ENCODE peak calls at places on chromosomes 1 and 21, in six cellular contexts. W is transverse colon, X is uterus, G is esophagus squamous epithelium, Q is right lobe of liver, U is prostate gland. A is an unnamed sample.

GRCh38 chr1:77776007-77776725 is 3.3 kb upstream of the MIGA1 start:
- DNase-seq in Q (no peak), W (no peak), G (no peak), U (no peak), X (no peak), A (no peak)

GRCh38 chr21:45074048-45074817 is at the start of gene ADARB1:
- DNase-seq in U (peak), W (peak), Q (peak), X (peak), G (no peak), A (peak)

GRCh38 chr1:95742591-95743089 is 508.6 kb downstream of the RWDD3 start:
- DNase-seq in X (no peak), G (no peak), W (no peak), U (no peak), Q (no peak), A (no peak)

GRCh38 chr21:37220981-37221664 is 46.0 kb downstream of the VPS26C start:
- DNase-seq in X (peak), Q (peak), U (peak), W (peak), G (peak), A (peak)

GRCh38 chr1:216331211-216331610 is 92.0 kb downstream of the USH2A start:
- DNase-seq in W (no peak), X (no peak), G (no peak), Q (no peak), U (no peak), A (no peak)

GRCh38 chr1:8985915-8986813 is 40.1 kb downstream of the SLC2A7 start:
- DNase-seq in Q (peak), U (peak), X (peak), W (peak), G (no peak), A (peak)

GRCh38 chr1:53737648-53738204 is 1.2 kb downstream of the GLIS1 start:
- DNase-seq in Q (no peak), X (no peak), U (no peak), G (no peak), W (no peak), A (no peak)

GRCh38 chr1:209688746-209689234 is 13.6 kb downstream of the G0S2 start:
- DNase-seq in X (no peak), G (no peak), Q (no peak), U (no peak), W (no peak), A (no peak)

GRCh38 chr1:202642619-202643291 is 67.5 kb downstream of the SYT2 start:
- DNase-seq in W (no peak), U (no peak), G (no peak), X (no peak), Q (no peak), A (no peak)

GRCh38 chr21:27564684-27565280 is 597.9 kb upstream of the ADAMTS5 start:
- DNase-seq in U (peak), Q (peak), W (peak), G (no peak), X (peak), A (peak)

GRCh38 chr1:153534226-153534932 is 1.4 kb downstream of the S100A6 start:
- DNase-seq in Q (no peak), G (no peak), U (no peak), W (no peak), X (peak), A (no peak)

GRCh38 chr1:9084883-9085282 is 15.4 kb upstream of the SLC2A5 start:
- DNase-seq in G (no peak), U (peak), Q (no peak), W (no peak), X (no peak), A (no peak)

DNA sequence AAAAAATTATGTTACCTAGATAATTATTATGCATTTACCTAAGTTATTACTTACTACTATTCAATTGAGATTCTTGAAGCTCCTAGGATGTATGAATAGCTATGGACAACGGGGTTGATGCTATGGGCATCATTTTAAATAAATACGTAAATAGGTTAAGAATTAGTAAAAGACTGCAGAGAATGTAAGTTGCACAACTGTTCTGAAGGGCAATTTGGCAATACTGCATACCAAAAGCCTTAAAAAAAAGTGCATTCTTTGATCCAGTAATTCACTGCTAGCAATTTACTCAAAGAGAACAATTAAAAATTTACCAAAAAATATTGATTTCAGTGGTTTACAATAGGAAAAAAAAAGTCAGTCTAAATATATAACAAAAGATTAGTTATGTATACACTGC is 3.5 kb downstream of the ARPC5 start:
- DNase-seq in G (no peak), W (no peak), X (no peak), Q (no peak), U (no peak), A (no peak)
- H3K4me3 ChIP-seq in G (peak), W (peak), X (peak), Q (no peak), U (no peak), A (peak)

GRCh38 chr1:19310720-19311502 is 1.0 kb downstream of the AKR7A2 start:
- DNase-seq in X (no peak), Q (peak), U (no peak), W (peak), G (no peak), A (no peak)
- H3K27ac ChIP-seq in X (peak), Q (no peak), U (no peak), W (peak), G (peak), A (peak)

GRCh38 chr1:145977016-145977415 is 12.5 kb downstream of the POLR3GL start:
- DNase-seq in U (no peak), Q (no peak), G (no peak), W (no peak), X (no peak), A (peak)

GRCh38 chr1:145978477-145978859 is 14.0 kb downstream of the POLR3GL start:
- DNase-seq in Q (no peak), X (no peak), G (no peak), U (no peak), W (no peak), A (no peak)

GRCh38 chr1:145977486-145978476 is 13.3 kb downstream of the POLR3GL start:
- DNase-seq in U (peak), G (no peak), W (peak), Q (peak), X (peak), A (peak)

GRCh38 chr1:145979746-145980435 is 15.4 kb downstream of the POLR3GL start:
- DNase-seq in Q (no peak), X (no peak), U (no peak), G (no peak), W (peak), A (no peak)

DNA sequence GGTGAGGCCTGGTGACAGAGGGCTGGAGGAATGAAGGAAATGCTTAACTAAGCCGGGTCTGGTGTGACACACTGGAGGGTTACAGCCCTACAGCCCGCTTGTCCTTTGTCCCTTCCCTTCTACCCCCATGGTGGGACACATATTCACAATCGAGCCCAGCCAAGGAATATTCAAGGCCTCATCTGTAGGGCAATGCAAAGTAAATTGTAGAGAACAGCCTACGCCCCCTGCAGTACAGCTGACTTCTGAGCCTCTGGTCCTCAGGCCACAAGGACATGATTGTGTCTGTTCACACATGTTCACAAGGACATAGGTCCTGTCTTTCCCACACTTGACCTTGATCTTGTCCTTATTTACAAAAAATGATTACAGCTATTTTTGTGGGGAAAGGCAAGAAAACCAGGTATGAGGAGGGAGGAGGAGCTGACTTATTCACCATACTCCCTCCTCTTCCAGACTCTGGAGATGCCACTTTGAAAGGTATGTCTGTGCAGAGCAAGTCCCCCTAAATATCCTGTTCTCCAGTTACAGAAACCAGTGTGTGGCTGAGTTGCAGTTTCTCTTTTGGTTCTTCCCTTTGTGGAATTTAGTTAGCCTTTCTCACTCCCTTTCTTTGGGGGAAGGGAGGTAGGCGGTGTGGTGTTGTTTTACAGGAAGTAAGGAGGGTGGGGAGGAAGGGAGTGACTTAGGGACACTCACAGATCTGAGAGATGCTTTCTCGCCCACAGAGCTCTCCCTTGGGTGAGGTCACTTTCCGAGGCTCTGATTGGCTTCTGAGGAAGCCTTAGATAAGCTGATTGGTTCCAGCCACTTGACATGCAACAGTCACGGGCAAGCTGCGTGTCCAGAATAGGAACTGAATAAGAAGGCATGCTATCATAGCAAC is 14.6 kb downstream of the POLR3GL start:
- DNase-seq in W (peak), G (peak), U (peak), Q (peak), X (peak), A (peak)
- TF ChIP-seq POLR2A in W (no peak), G (peak), U (peak), Q (peak), X (peak), A (peak)

DNA sequence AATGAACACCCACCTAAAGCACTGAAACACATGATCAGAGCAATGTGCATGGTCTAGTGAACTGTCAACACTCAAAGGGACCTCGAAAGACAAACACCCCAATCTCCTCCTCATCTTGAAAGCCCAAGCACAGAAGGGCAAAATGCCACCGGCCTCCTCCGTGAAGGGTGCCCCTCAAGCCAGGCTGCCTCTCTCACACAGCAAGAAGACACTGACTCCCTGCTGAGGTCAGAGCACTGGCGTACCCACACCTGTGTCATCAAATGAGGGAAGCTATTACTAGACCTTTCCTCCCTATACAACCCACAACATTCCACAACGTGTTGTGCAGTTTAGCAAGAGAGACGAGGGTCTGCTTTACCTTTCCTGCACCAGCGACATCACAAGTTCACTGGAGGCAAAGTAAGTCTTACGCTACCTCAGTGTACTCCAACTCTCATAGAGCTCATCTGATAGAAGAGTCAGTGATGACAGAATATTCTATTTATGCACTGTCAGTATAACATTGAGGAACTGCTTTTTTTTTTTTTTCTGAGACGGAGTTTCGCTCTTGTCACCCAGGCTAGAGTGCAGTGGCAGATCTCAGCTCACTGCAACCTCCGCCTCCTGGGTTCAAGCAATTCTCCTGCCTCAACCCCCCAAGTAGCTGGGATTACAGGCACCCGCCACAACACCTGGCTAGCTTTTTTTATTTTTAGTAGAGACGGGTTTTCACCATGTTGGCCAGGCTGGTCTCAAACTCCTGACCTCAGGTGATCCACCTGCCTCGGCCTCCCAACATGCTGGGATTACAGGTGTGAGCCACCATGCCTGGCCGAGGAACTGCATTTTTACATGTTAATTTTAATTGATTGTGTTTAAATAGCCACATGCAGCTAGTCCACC is 3.3 kb downstream of the SH3BP5L start:
- DNase-seq in X (no peak), W (no peak), U (no peak), G (no peak), Q (no peak), A (peak)
- H3K4me3 ChIP-seq in X (no peak), W (no peak), U (no peak), G (no peak), Q (no peak), A (no peak)

GRCh38 chr1:25021586-25022215 is 91.6 kb upstream of the RUNX3 start:
- DNase-seq in X (no peak), U (no peak), Q (no peak), W (no peak), G (no peak), A (no peak)

GRCh38 chr1:25022361-25023189 is 92.5 kb upstream of the RUNX3 start:
- DNase-seq in W (peak), G (peak), U (peak), X (peak), Q (peak), A (peak)

GRCh38 chr1:25024631-25025350 is 94.7 kb upstream of the RUNX3 start:
- DNase-seq in G (no peak), Q (no peak), U (no peak), W (no peak), X (no peak), A (no peak)

GRCh38 chr1:25023826-25024225 is 93.8 kb upstream of the RUNX3 start:
- DNase-seq in G (no peak), U (no peak), Q (no peak), W (no peak), X (no peak), A (no peak)

DNA sequence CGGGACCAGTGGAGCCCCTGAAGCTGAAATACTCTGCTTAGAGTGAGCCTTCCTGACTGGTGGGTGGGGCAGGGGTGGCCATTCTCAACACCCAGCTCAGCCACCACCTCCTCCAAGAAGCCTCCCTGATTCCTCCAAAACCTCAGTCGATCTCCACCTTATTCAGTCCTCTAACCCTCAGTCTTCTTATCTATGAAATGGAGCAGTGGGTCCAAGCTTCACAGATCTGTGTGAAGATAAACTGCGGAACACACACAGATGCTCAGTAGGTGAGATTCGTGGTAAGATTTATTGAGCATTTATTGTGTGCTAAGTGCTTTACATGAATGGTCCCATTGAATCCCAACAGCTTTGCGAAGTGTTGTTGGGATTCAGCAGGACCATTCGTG is 93.1 kb upstream of the RUNX3 start:
- DNase-seq in W (no peak), X (no peak), U (no peak), Q (no peak), G (no peak), A (no peak)
- H3K27ac ChIP-seq in W (peak), X (peak), U (no peak), Q (peak), G (peak), A (peak)

A was measured in breast epithelium.